ENCODE peak calls at places on chromosomes 12 and 14, in five cellular contexts. G is HT1080, D is ELR, V is Daoy, Q is pancreas. L is an unnamed sample.

GRCh38 chr12:82673698-82674097 is 13.0 kb upstream of the TMTC2 start:
- DNase-seq in G (no peak), D (no peak), V (no peak), Q (no peak), L (no peak)

GRCh38 chr12:67280572-67280971 is 11.4 kb downstream of the CAND1 start:
- DNase-seq in G (no peak), D (no peak), V (no peak), Q (no peak), L (no peak)

GRCh38 chr12:114875323-114875722 is 191.3 kb upstream of the TBX3 start:
- DNase-seq in G (no peak), D (no peak), V (no peak), Q (no peak), L (no peak)

GRCh38 chr12:56980941-56981530 is 23.6 kb upstream of the RDH16 start:
- DNase-seq in G (no peak), D (no peak), V (no peak), Q (no peak), L (no peak)

GRCh38 chr14:61925043-61925442 is 162.8 kb downstream of the SNAPC1 start:
- DNase-seq in G (peak), D (peak), V (peak), Q (no peak), L (peak)

GRCh38 chr12:24991209-24992049 is 42.5 kb upstream of the BCAT1 start:
- DNase-seq in G (peak), D (peak), V (peak), Q (no peak), L (no peak)

GRCh38 chr14:65803886-65804285 is 391.4 kb downstream of the FUT8 start:
- DNase-seq in G (no peak), D (no peak), V (no peak), Q (no peak), L (no peak)

GRCh38 chr12:6927999-6928702 is 392 bp downstream of the ATN1 start:
- DNase-seq in G (no peak), D (peak), V (no peak), Q (peak), L (no peak)

GRCh38 chr14:39212034-39212433 is 21.7 kb upstream of the MIA2 start:
- DNase-seq in G (peak), D (peak), V (peak), Q (no peak), L (no peak)

GRCh38 chr12:70309348-70309747 is 56.7 kb upstream of the KCNMB4 start:
- DNase-seq in G (no peak), D (peak), V (no peak), Q (no peak), L (no peak)

GRCh38 chr12:85310456-85311076 is 30.5 kb downstream of the ALX1 start:
- DNase-seq in G (no peak), D (peak), V (no peak), Q (no peak), L (no peak)

GRCh38 chr14:93040443-93040842 is 75.3 kb downstream of the ITPK1 start:
- DNase-seq in G (no peak), D (no peak), V (peak), Q (no peak), L (no peak)

GRCh38 chr14:75254381-75254821 is 24.2 kb upstream of the FOS start:
- DNase-seq in G (no peak), D (no peak), V (no peak), Q (peak), L (no peak)

GRCh38 chr14:94768521-94769412 is 1.1 kb downstream of the GSC start:
- DNase-seq in G (no peak), D (no peak), V (peak), Q (peak), L (no peak)

GRCh38 chr12:162467-163307 is 51.3 kb downstream of the SLC6A12 start:
- DNase-seq in G (no peak), D (peak), V (no peak), Q (no peak), L (no peak)

GRCh38 chr14:80663541-80663940 is 278.0 kb downstream of the CEP128 start:
- DNase-seq in G (no peak), D (no peak), V (no peak), Q (no peak), L (no peak)

GRCh38 chr12:4273651-4274395 is at the start of gene CCND2:
- DNase-seq in G (peak), D (peak), V (peak), Q (peak), L (peak)

GRCh38 chr12:130157998-130158774 is 4.1 kb upstream of the FZD10 start:
- DNase-seq in G (no peak), D (no peak), V (no peak), Q (no peak), L (no peak)

GRCh38 chr12:52313926-52314325 is 7.3 kb downstream of the KRT83 start:
- DNase-seq in G (no peak), D (no peak), V (no peak), Q (no peak), L (peak)

GRCh38 chr12:1157046-1157445 is 166.0 kb downstream of the ERC1 start:
- DNase-seq in G (no peak), D (no peak), V (no peak), Q (no peak), L (no peak)

GRCh38 chr12:3122841-3123678 is 45.9 kb downstream of the TSPAN9 start:
- DNase-seq in G (peak), D (peak), V (peak), Q (no peak), L (peak)

L was measured in islet precursor cell.